ENCODE peak calls at places on chromosomes 7 and 10, in six cellular contexts. F is body of pancreas, B is neural crest cell, S is HTR-8/SVneo, K is kidney tubule cell, R is WTC11. T is an unnamed sample.
A peak's percentile ranks its signal among the peaks of the same experiment; 100 is the strongest.

GRCh38 chr7:140159487-140159886 is 17.3 kb downstream of the KDM7A start:
- DNase-seq in F (no peak), B (no peak), S (no peak), K (peak; percentile 29), R (no peak), T (no peak)

GRCh38 chr7:27179503-27180430 is 5.3 kb downstream of the HOXA11 start:
- DNase-seq in F (peak; percentile 45), B (peak; percentile 75), S (peak; percentile 72), K (peak; percentile 91), R (peak; percentile 80), T (peak; percentile 54)

GRCh38 chr7:81682873-81683272 is 87.0 kb downstream of the HGF start:
- DNase-seq in F (no peak), B (no peak), S (no peak), K (no peak), R (no peak), T (no peak)

GRCh38 chr7:158274404-158274811 is 313.2 kb downstream of the PTPRN2 start:
- DNase-seq in F (no peak), B (no peak), S (no peak), K (no peak), R (peak; percentile 3), T (no peak)

GRCh38 chr7:38702002-38702535 is 70.9 kb upstream of the AMPH start:
- DNase-seq in F (no peak), B (no peak), S (no peak), K (no peak), R (no peak), T (no peak)

GRCh38 chr7:28774529-28775057 is 183.5 kb downstream of the TRIL start:
- DNase-seq in F (no peak), B (no peak), S (no peak), K (no peak), R (no peak), T (no peak)

GRCh38 chr10:8121199-8121890 is 66.9 kb downstream of the GATA3 start:
- DNase-seq in F (no peak), B (no peak), S (no peak), K (no peak), R (no peak), T (no peak)

GRCh38 chr7:84492565-84493034 is 298.0 kb upstream of the SEMA3A start:
- DNase-seq in F (no peak), B (no peak), S (no peak), K (no peak), R (no peak), T (no peak)

GRCh38 chr10:13392701-13393100 is 44.6 kb upstream of the SEPHS1 start:
- DNase-seq in F (no peak), B (no peak), S (no peak), K (no peak), R (no peak), T (no peak)

GRCh38 chr7:92058040-92058439 is 76.2 kb downstream of the CYP51A1 start:
- DNase-seq in F (no peak), B (no peak), S (no peak), K (no peak), R (no peak), T (no peak)

GRCh38 chr7:29270979-29271658 is 76.5 kb downstream of the CHN2 start:
- DNase-seq in F (no peak), B (no peak), S (no peak), K (peak; percentile 47), R (no peak), T (no peak)

GRCh38 chr7:97179454-97180104 is 62.1 kb downstream of the SDHAF3 start:
- DNase-seq in F (peak; percentile 47), B (peak; percentile 27), S (peak; percentile 14), K (peak; percentile 54), R (peak; percentile 37), T (peak; percentile 18)

GRCh38 chr10:119041332-119041731 is 11.8 kb downstream of the NANOS1 start:
- DNase-seq in F (no peak), B (no peak), S (no peak), K (peak; percentile 37), R (no peak), T (no peak)

GRCh38 chr10:88707429-88708110 is 1.5 kb downstream of the LIPK start:
- DNase-seq in F (no peak), B (no peak), S (peak; percentile 15), K (peak; percentile 87), R (no peak), T (peak; percentile 87)

GRCh38 chr7:55032069-55032699 is 13.4 kb downstream of the EGFR start:
- DNase-seq in F (no peak), B (no peak), S (no peak), K (no peak), R (no peak), T (no peak)

GRCh38 chr7:129225206-129225930 is 538 bp downstream of the AHCYL2 start:
- DNase-seq in F (peak; percentile 62), B (peak; percentile 39), S (no peak), K (peak; percentile 58), R (peak; percentile 68), T (no peak)

GRCh38 chr10:34031410-34031809 is 696.9 kb upstream of the NRP1 start:
- DNase-seq in F (no peak), B (no peak), S (no peak), K (no peak), R (no peak), T (no peak)

GRCh38 chr7:79732535-79732934 is 279.1 kb upstream of the MAGI2 start:
- DNase-seq in F (no peak), B (no peak), S (no peak), K (no peak), R (no peak), T (no peak)

GRCh38 chr10:31384589-31384949 is 65.6 kb downstream of the ZEB1 start:
- DNase-seq in F (no peak), B (no peak), S (no peak), K (no peak), R (no peak), T (no peak)

GRCh38 chr7:17009007-17009719 is 127.4 kb upstream of the AGR3 start:
- DNase-seq in F (no peak), B (no peak), S (no peak), K (peak; percentile 20), R (no peak), T (no peak)